ENCODE peak calls at places on chromosomes 2 and 18, in six cellular contexts. L is K562, C is A549, E is HepG2, H is endothelial cell of umbilical vein, G is GM12878. S is an unnamed sample.

GRCh38 chr2:203740741-203741363 is 34.4 kb downstream of the CD28 start:
- DNase-seq in G (no peak), H (no peak), C (no peak), E (no peak), L (no peak), S (peak; percentile 7)

GRCh38 chr2:108619916-108620620 is 85.8 kb downstream of the LIMS1 start:
- DNase-seq in H (no peak), E (no peak), G (no peak), C (no peak), L (no peak), S (no peak)

GRCh38 chr2:16325613-16326510 is 339.8 kb downstream of the CYRIA start:
- DNase-seq in H (no peak), C (no peak), L (no peak), E (no peak), G (no peak), S (no peak)

GRCh38 chr2:26001743-26002341 is 19.5 kb upstream of the KIF3C start:
- DNase-seq in H (peak; percentile 55), G (no peak), E (no peak), L (no peak), C (peak; percentile 78), S (no peak)

GRCh38 chr18:42038936-42039335 is 83.9 kb downstream of the PIK3C3 start:
- DNase-seq in C (peak; percentile 53), L (no peak), H (peak; percentile 76), E (no peak), G (no peak), S (no peak)

GRCh38 chr18:59918320-59918755 is 18.5 kb downstream of the PMAIP1 start:
- DNase-seq in L (peak; percentile 39), C (peak; percentile 66), E (no peak), H (no peak), G (peak; percentile 80), S (peak; percentile 93)

GRCh38 chr18:28115149-28115550 is 61.8 kb downstream of the CDH2 start:
- DNase-seq in H (peak; percentile 66), E (peak; percentile 43), L (no peak), G (no peak), C (peak; percentile 65), S (no peak)

GRCh38 chr18:54787098-54787497 is 41.2 kb upstream of the RAB27B start:
- DNase-seq in E (no peak), C (no peak), L (no peak), H (no peak), G (no peak), S (peak; percentile 60)

GRCh38 chr18:10488022-10488421 is 33.6 kb downstream of the APCDD1 start:
- DNase-seq in G (no peak), L (no peak), C (no peak), E (no peak), H (no peak), S (no peak)

GRCh38 chr2:235555356-235555755 is 61.5 kb downstream of the AGAP1 start:
- DNase-seq in C (no peak), H (no peak), L (no peak), G (no peak), E (no peak), S (peak; percentile 84)

GRCh38 chr2:3597567-3597966 is 2.7 kb downstream of the COLEC11 start:
- DNase-seq in H (no peak), C (no peak), E (no peak), G (no peak), L (no peak), S (no peak)

GRCh38 chr2:241611062-241611461 is 25.9 kb downstream of the THAP4 start:
- DNase-seq in C (no peak), H (no peak), E (no peak), L (no peak), G (no peak), S (no peak)

GRCh38 chr18:25805939-25806338 is 284.5 kb downstream of the SS18 start:
- DNase-seq in L (no peak), E (no peak), C (no peak), G (no peak), H (no peak), S (no peak)

GRCh38 chr18:79493801-79494211 is 98.1 kb downstream of the NFATC1 start:
- DNase-seq in G (no peak), E (no peak), H (no peak), L (no peak), C (no peak), S (no peak)
- TF ChIP-seq MYC in G (no peak), E (no peak), H (no peak), L (no peak), C (no peak), S (no peak)

GRCh38 chr2:99880148-99880983 is 262.0 kb downstream of the AFF3 start:
- DNase-seq in C (no peak), G (no peak), L (no peak), E (no peak), H (peak; percentile 93), S (no peak)
- TF ChIP-seq POLR2A in C (no peak), G (no peak), L (no peak), E (no peak), H (peak; percentile 58), S (no peak)

GRCh38 chr2:19898592-19899329 is 3.0 kb downstream of the TTC32 start:
- DNase-seq in G (no peak), L (peak; percentile 7), C (no peak), H (no peak), E (no peak), S (peak; percentile 34)
- TF ChIP-seq MYC in G (no peak), L (no peak), C (no peak), H (no peak), E (no peak), S (no peak)

GRCh38 chr2:135530313-135531230 is at the start of gene ZRANB3:
- DNase-seq in L (peak; percentile 73), G (peak; percentile 98), C (peak; percentile 99), E (peak; percentile 99), H (peak; percentile 98), S (peak; percentile 99)

GRCh38 chr2:135528006-135528405 is 3.0 kb downstream of the ZRANB3 start:
- DNase-seq in E (no peak), H (no peak), C (no peak), L (no peak), G (no peak), S (no peak)

GRCh38 chr2:135525786-135526185 is 5.2 kb downstream of the ZRANB3 start:
- DNase-seq in E (no peak), G (peak; percentile 12), H (no peak), C (no peak), L (no peak), S (no peak)

GRCh38 chr2:135532581-135532980 is 1.3 kb downstream of the R3HDM1 start:
- DNase-seq in L (no peak), E (no peak), H (peak; percentile 5), G (no peak), C (no peak), S (no peak)

GRCh38 chr2:135531231-135532197 is at the start of gene R3HDM1:
- DNase-seq in C (peak; percentile 100), G (peak; percentile 100), E (peak; percentile 100), L (peak; percentile 97), H (peak; percentile 100), S (peak; percentile 100)
- TF ChIP-seq POLR2A in C (peak; percentile 67), G (peak; percentile 76), E (peak; percentile 64), L (peak; percentile 78), H (peak; percentile 75), S (peak; percentile 63)

GRCh38 chr2:36587091-36587490 is 10.9 kb downstream of the FEZ2 start:
- DNase-seq in L (no peak), H (no peak), G (no peak), E (no peak), C (no peak), S (no peak)

GRCh38 chr2:36584148-36584794 is 13.7 kb downstream of the FEZ2 start:
- DNase-seq in C (no peak), H (no peak), G (no peak), E (no peak), L (no peak), S (no peak)

GRCh38 chr2:36586672-36587071 is 11.3 kb downstream of the FEZ2 start:
- DNase-seq in L (no peak), C (no peak), E (no peak), H (no peak), G (no peak), S (no peak)

GRCh38 chr2:36587556-36587955 is 10.4 kb downstream of the FEZ2 start:
- DNase-seq in L (no peak), C (no peak), G (no peak), E (no peak), H (no peak), S (no peak)

DNA sequence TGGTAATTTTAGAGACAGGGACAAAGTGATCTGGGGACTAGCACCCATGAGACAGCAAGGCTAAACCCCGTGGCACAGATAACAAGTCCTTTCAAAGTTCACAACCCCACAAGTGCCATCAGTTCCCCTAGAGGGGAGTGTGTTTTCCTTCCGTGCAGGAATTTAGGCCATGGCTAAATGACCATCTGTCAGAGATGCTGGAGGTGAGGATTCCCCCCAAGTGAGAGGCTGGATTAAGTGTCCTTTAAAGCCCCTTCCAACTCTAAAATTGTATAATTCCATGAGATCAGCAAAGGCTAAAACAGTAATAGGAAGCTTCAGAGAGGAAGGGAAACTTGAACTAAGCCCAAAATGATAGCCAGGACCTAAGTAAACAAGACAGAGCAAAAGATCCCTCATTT is 8.7 kb downstream of the FEZ2 start:
- DNase-seq in H (no peak), E (no peak), C (no peak), L (no peak), G (no peak), S (no peak)
- TF ChIP-seq MYC in H (no peak), E (no peak), C (no peak), L (no peak), G (no peak), S (no peak)

S was measured in NB4.